ENCODE peak calls at places on chromosomes 2 and 18, in five cellular contexts. J, W, G, L and I are unnamed samples.

GRCh38 chr2:155162494-155162893 is 464.0 kb downstream of the KCNJ3 start:
- DNase-seq in J (no peak), W (no peak), G (no peak), L (no peak), I (no peak)

GRCh38 chr18:62524443-62525200 is 1.8 kb downstream of the ZCCHC2 start:
- DNase-seq in J (peak; percentile 49), W (peak; percentile 22), G (no peak), L (peak; percentile 60), I (peak; percentile 63)

GRCh38 chr2:74206180-74206688 is 7.8 kb downstream of the MTHFD2 start:
- DNase-seq in J (no peak), W (no peak), G (no peak), L (peak; percentile 64), I (peak; percentile 47)

GRCh38 chr2:7607774-7608173 is 690.6 kb downstream of the RNF144A start:
- DNase-seq in J (no peak), W (no peak), G (no peak), L (no peak), I (no peak)

GRCh38 chr2:238116298-238117198 is 16.4 kb downstream of the ESPNL start:
- DNase-seq in J (no peak), W (no peak), G (no peak), L (no peak), I (no peak)

GRCh38 chr18:23648930-23649622 is 13.6 kb downstream of the ANKRD29 start:
- DNase-seq in J (no peak), W (no peak), G (no peak), L (no peak), I (no peak)

GRCh38 chr2:148674063-148675020 is 29.8 kb downstream of the EPC2 start:
- DNase-seq in J (no peak), W (no peak), G (no peak), L (no peak), I (no peak)

GRCh38 chr2:54306561-54306960 is 50.5 kb upstream of the TSPYL6 start:
- DNase-seq in J (no peak), W (no peak), G (no peak), L (peak; percentile 64), I (no peak)

GRCh38 chr2:239055756-239056493 is 208.0 kb downstream of the TWIST2 start:
- DNase-seq in J (no peak), W (no peak), G (no peak), L (peak; percentile 17), I (no peak)

GRCh38 chr2:5690231-5690630 is 2.0 kb upstream of the SOX11 start:
- DNase-seq in J (no peak), W (no peak), G (no peak), L (peak; percentile 34), I (no peak)

GRCh38 chr2:200373196-200373595 is 66.7 kb downstream of the SPATS2L start:
- DNase-seq in J (no peak), W (no peak), G (no peak), L (no peak), I (no peak)

GRCh38 chr2:224023188-224023587 is 15.9 kb downstream of the SERPINE2 start:
- DNase-seq in J (no peak), W (peak; percentile 88), G (peak; percentile 21), L (peak; percentile 50), I (no peak)

GRCh38 chr2:185645529-185645928 is 93.1 kb upstream of the FSIP2 start:
- DNase-seq in J (no peak), W (no peak), G (no peak), L (no peak), I (no peak)

GRCh38 chr2:6917761-6918421 is 679 bp downstream of the RNF144A start:
- DNase-seq in J (peak; percentile 15), W (no peak), G (no peak), L (no peak), I (no peak)

GRCh38 chr2:226446406-226447001 is 353.1 kb downstream of the IRS1 start:
- DNase-seq in J (no peak), W (peak; percentile 79), G (no peak), L (peak; percentile 84), I (no peak)

GRCh38 chr2:107730898-107731297 is 95.8 kb upstream of the RGPD4 start:
- DNase-seq in J (no peak), W (no peak), G (no peak), L (no peak), I (no peak)

DNA sequence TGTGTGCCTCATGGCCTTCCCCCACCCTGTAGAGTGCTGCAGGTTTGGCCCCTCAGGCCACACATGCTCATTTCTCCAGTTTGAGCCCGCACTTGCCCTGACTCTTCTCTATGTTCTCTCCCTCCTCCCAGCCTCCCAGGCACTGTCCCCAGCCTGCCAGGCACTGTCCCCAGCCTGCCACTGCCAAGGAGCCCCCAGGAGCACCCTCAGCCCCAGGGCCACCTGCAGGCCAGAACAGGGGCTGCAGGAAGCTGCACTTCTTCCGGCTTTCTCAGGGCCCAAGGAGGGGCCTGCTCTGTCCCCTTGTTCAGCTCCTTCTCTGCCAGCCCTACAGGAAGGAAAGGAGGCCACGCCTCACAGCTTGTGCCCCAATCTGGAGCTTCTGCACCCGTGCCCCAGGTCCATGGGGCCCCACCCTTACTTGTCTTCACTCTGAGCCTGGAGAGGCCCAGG is 31.6 kb downstream of the CYP26B1 start:
- DNase-seq in J (no peak), W (no peak), G (no peak), L (no peak), I (no peak)
- TF ChIP-seq CTCF in J (no peak), W (peak; percentile 74), G (peak; percentile 50), L (peak; percentile 46), I (no peak)

DNA sequence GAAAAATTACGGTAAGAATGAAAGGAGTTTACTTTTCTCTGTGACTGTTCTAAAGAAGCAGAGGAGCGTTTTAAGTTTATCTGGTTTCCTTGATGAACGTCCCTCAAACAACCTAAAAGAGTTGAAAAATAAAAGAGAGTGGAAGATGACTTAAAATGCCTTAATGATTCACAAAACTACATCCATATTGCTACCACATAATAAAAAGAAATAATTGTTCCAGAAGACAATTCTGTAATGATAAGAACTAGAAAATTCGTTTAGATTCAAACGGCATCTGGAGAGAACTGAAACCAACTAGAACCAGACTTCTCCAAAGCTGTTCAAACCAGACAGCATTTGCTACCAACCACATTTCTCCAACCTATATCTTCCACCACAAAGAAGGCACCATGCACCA is 68.1 kb downstream of the TEKT4 start:
- DNase-seq in J (no peak), W (no peak), G (no peak), L (no peak), I (no peak)
- TF ChIP-seq CTCF in J (no peak), W (no peak), G (no peak), L (no peak), I (no peak)

DNA sequence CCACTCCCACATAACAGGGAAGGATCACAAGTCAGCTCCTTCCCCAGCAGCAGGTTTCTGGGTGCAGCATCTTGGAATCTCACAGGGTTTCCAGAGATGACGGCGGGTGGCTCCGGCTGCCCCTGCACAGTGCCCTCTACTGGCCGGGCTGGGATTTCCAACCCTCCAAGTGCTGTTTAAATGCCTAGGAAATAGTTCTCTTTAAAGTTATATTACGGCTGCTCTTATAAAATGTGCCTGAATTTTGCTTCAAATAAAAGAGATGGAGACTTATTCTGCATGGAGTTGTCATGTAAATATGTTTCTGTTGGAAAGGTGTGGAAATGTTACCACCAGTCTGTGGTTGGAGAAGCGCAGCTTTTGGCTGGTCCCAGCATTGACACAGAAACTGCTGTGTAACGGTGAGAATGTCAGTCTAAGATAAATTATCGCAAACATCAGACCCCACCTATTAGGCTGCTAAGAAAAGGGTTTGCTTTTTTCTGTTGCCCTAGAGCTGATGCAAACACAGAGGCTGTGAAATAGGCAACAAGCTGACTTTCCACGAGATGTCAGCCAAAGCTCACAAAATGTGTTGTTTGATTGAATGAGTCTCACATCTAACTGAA is 3.3 kb upstream of the HJURP start:
- DNase-seq in J (no peak), W (no peak), G (no peak), L (no peak), I (peak; percentile 45)
- TF ChIP-seq CTCF in J (peak; percentile 34), W (peak; percentile 86), G (peak; percentile 73), L (peak; percentile 52), I (peak; percentile 83)

DNA sequence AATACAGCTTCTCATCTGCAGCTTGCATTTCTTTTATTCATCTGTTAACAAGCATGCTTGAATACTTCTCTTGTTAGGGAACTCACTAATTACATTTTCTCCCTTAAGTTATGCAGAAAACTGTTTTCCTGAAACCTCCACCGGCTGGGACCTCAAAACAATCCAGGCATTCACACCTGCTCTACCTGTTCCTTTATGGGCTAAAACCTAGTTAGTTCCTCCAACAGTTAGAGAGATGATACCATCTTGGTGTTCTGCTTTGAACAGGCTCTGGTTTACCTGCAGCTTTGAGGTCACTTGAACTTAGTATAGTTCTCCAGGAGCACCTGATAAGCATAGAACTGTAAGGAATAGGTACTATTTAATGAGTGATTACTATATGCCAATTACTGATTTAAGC is 6.1 kb downstream of the PLEK start:
- DNase-seq in J (no peak), W (no peak), G (no peak), L (no peak), I (no peak)
- TF ChIP-seq CTCF in J (no peak), W (no peak), G (no peak), L (no peak), I (no peak)

GRCh38 chr2:89833780-89834117 is 1142.3 kb downstream of the RPIA start:
- DNase-seq in J (no peak), W (no peak), G (no peak), L (no peak), I (no peak)

GRCh38 chr2:89834306-89834705 is 1142.8 kb downstream of the RPIA start:
- DNase-seq in J (no peak), W (no peak), G (no peak), L (no peak), I (no peak)

GRCh38 chr2:89829828-89830227 is 1138.4 kb downstream of the RPIA start:
- DNase-seq in J (no peak), W (no peak), G (no peak), L (no peak), I (no peak)

GRCh38 chr2:89833116-89833779 is 1141.8 kb downstream of the RPIA start:
- DNase-seq in J (no peak), W (peak; percentile 12), G (no peak), L (no peak), I (no peak)

DNA sequence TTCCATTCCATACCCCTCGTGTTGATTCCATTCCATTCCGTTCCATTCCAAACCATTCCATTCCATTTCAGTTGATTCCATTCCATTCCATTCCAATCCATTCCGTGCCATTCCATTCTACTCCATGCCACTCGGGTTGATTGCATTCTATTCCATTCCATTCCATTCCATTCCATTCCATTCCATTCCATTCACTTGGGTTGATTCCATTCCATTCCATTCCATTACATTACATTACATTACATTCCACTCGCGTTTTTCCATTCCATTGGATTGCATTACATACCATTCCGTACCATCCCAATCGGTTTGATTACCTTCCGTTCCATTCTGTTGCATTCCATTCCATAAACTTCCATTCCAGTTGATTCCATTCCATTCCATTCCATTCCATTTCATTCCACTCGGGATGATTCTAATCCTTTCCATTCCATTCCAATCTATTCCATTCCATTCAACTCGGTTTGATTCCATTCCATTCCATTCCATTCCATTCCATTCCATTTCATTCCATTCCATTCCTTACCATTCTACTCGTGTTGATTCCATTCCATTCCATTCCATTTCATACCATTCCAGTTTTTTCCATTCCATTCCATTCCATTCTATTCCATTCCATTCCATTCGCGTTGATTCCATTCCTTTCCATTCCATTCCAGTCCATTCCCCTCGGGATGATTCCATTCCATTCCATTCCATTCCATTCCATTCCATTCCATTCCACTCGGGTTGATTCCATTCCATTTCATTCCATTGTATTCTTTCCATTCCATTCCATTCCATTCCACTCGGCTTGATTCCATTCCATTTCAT is 1140.4 kb downstream of the RPIA start:
- DNase-seq in J (no peak), W (no peak), G (no peak), L (no peak), I (no peak)
- TF ChIP-seq CTCF in J (no peak), W (no peak), G (no peak), L (no peak), I (no peak)